ENCODE peak calls at places on chromosomes 3 and 15, in six cellular contexts. One of them, this sample, is unnamed.

GRCh38 chr3:173410836-173411235 is 13.3 kb downstream of the NLGN1 start:
- DNase-seq in lung: no peak
- DNase-seq in AG04450: no peak
- DNase-seq in pancreas: no peak
- DNase-seq in PC-3: no peak
- DNase-seq in cardiac muscle cell: no peak
- DNase-seq in this sample: no peak

GRCh38 chr3:21734746-21735145 is 16.3 kb downstream of the ZNF385D start:
- DNase-seq in PC-3: no peak
- DNase-seq in lung: no peak
- DNase-seq in pancreas: no peak
- DNase-seq in AG04450: no peak
- DNase-seq in cardiac muscle cell: no peak
- DNase-seq in this sample: no peak

GRCh38 chr3:54831091-54831490 is 96.8 kb downstream of the LRTM1 start:
- DNase-seq in cardiac muscle cell: no peak
- DNase-seq in pancreas: no peak
- DNase-seq in AG04450: no peak
- DNase-seq in lung: no peak
- DNase-seq in PC-3: no peak
- DNase-seq in this sample: no peak

GRCh38 chr3:61719278-61719977 is 158.1 kb downstream of the PTPRG start:
- DNase-seq in lung: no peak
- DNase-seq in AG04450: no peak
- DNase-seq in cardiac muscle cell: no peak
- DNase-seq in PC-3: no peak
- DNase-seq in pancreas: no peak
- DNase-seq in this sample: no peak

GRCh38 chr3:138854940-138855339 is 20.2 kb upstream of the PIK3CB start:
- DNase-seq in PC-3: no peak
- DNase-seq in pancreas: no peak
- DNase-seq in cardiac muscle cell: no peak
- DNase-seq in lung: no peak
- DNase-seq in AG04450: no peak
- DNase-seq in this sample: no peak

GRCh38 chr3:108092556-108092955 is 1.7 kb upstream of the CD47 start:
- DNase-seq in AG04450: no peak
- DNase-seq in PC-3: no peak
- DNase-seq in lung: no peak
- DNase-seq in cardiac muscle cell: no peak
- DNase-seq in pancreas: no peak
- DNase-seq in this sample: no peak

GRCh38 chr15:40409366-40409765 is 3.8 kb downstream of the IVD start:
- DNase-seq in PC-3: peak
- DNase-seq in cardiac muscle cell: no peak
- DNase-seq in AG04450: no peak
- DNase-seq in lung: no peak
- DNase-seq in pancreas: no peak
- DNase-seq in this sample: no peak

GRCh38 chr3:150609988-150610387 is 6.9 kb downstream of the SELENOT start:
- DNase-seq in lung: no peak
- DNase-seq in AG04450: no peak
- DNase-seq in PC-3: no peak
- DNase-seq in pancreas: no peak
- DNase-seq in cardiac muscle cell: no peak
- DNase-seq in this sample: no peak

GRCh38 chr3:59653405-59654119 is 603.7 kb upstream of the CFAP20DC start:
- DNase-seq in PC-3: no peak
- DNase-seq in cardiac muscle cell: no peak
- DNase-seq in pancreas: no peak
- DNase-seq in AG04450: no peak
- DNase-seq in lung: no peak
- DNase-seq in this sample: no peak

GRCh38 chr3:54746722-54747121 is 181.1 kb downstream of the LRTM1 start:
- DNase-seq in cardiac muscle cell: no peak
- DNase-seq in lung: no peak
- DNase-seq in AG04450: no peak
- DNase-seq in PC-3: no peak
- DNase-seq in pancreas: no peak
- DNase-seq in this sample: no peak

GRCh38 chr3:21894459-21895083 is 143.6 kb upstream of the ZNF385D start:
- DNase-seq in pancreas: no peak
- DNase-seq in lung: no peak
- DNase-seq in AG04450: no peak
- DNase-seq in PC-3: peak
- DNase-seq in cardiac muscle cell: peak
- DNase-seq in this sample: no peak

DNA sequence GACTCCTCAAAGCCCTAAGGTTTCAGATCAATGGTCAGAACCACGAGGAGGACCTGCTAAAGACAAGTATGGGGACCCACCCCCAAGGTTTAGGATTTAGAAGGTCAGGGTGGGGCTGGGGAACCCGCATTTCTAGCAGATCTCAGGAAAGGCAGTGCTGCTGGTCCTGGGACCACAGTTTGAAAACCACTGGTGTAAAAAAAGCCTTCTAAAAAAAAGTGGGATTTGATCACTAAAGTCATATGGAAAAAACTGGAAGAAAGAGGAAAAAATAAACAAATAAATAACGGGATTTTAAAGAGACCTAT is 832 bp downstream of the SLC41A3 start:
- DNase-seq in AG04450: no peak
- DNase-seq in pancreas: no peak
- DNase-seq in PC-3: no peak
- DNase-seq in lung: no peak
- DNase-seq in cardiac muscle cell: no peak
- DNase-seq in this sample: no peak
- H3K27ac ChIP-seq in AG04450: no peak
- H3K27ac ChIP-seq in pancreas: no peak
- H3K27ac ChIP-seq in PC-3: no peak
- H3K27ac ChIP-seq in lung: peak
- H3K27ac ChIP-seq in cardiac muscle cell: peak
- H3K27ac ChIP-seq in this sample: peak

DNA sequence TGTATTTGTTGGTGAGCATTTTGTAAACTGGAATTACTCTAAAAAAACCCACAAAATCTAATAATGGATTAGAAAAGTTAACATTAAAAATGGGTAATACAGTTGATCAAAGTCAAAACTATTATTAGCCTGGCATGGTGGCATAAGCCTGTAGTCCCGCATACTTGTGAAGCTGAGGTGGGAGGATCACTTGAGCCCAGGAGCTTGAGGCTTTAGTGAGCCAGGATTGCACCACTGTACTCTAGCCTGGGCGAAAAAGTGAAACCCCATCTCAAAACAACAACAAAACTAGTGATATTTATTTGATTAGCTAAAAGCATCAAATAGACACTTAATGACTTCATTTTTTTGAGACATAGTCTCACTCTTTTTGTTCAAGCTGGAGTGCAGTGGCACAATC is 3.6 kb downstream of the SNX1 start:
- DNase-seq in lung: no peak
- DNase-seq in PC-3: no peak
- DNase-seq in cardiac muscle cell: no peak
- DNase-seq in AG04450: no peak
- DNase-seq in pancreas: no peak
- DNase-seq in this sample: no peak
- H3K27ac ChIP-seq in lung: no peak
- H3K27ac ChIP-seq in PC-3: no peak
- H3K27ac ChIP-seq in cardiac muscle cell: no peak
- H3K27ac ChIP-seq in AG04450: no peak
- H3K27ac ChIP-seq in pancreas: no peak
- H3K27ac ChIP-seq in this sample: no peak

GRCh38 chr3:71495708-71496472 is 87.6 kb downstream of the FOXP1 start:
- DNase-seq in lung: no peak
- DNase-seq in PC-3: peak
- DNase-seq in AG04450: no peak
- DNase-seq in pancreas: no peak
- DNase-seq in cardiac muscle cell: no peak
- DNase-seq in this sample: no peak
- H3K27ac ChIP-seq in lung: peak
- H3K27ac ChIP-seq in PC-3: peak
- H3K27ac ChIP-seq in AG04450: peak
- H3K27ac ChIP-seq in pancreas: no peak
- H3K27ac ChIP-seq in cardiac muscle cell: no peak
- H3K27ac ChIP-seq in this sample: peak

GRCh38 chr3:99955773-99956562 is 138.3 kb downstream of the CMSS1 start:
- DNase-seq in pancreas: no peak
- DNase-seq in lung: no peak
- DNase-seq in PC-3: no peak
- DNase-seq in cardiac muscle cell: no peak
- DNase-seq in AG04450: no peak
- DNase-seq in this sample: no peak

GRCh38 chr3:99952306-99952705 is 134.6 kb downstream of the CMSS1 start:
- DNase-seq in AG04450: peak
- DNase-seq in cardiac muscle cell: no peak
- DNase-seq in pancreas: no peak
- DNase-seq in lung: no peak
- DNase-seq in PC-3: peak
- DNase-seq in this sample: no peak

GRCh38 chr3:99954914-99955644 is 137.4 kb downstream of the CMSS1 start:
- DNase-seq in PC-3: no peak
- DNase-seq in pancreas: no peak
- DNase-seq in AG04450: no peak
- DNase-seq in lung: no peak
- DNase-seq in cardiac muscle cell: peak
- DNase-seq in this sample: no peak

GRCh38 chr3:99951701-99952100 is 134.0 kb downstream of the CMSS1 start:
- DNase-seq in AG04450: no peak
- DNase-seq in PC-3: no peak
- DNase-seq in cardiac muscle cell: no peak
- DNase-seq in pancreas: no peak
- DNase-seq in lung: no peak
- DNase-seq in this sample: no peak

DNA sequence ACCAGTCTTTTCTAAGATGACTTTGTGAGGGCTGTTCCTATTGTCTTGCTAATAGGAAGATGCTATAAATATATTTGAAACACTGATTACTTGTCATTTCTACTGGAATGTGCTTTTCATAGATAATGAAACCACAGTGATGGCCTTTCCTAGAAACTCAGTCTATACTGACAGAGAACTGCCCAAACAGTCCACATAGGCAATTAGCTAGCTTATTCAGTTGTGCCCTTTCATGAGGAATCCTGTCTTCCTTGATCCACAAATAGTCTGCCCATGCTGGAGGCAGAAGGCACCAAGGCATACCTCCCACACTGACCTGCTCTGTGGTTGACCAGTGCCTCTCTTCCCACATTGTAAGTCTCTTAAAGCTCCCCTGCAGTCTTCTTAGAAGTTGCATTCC is 135.9 kb downstream of the CMSS1 start:
- DNase-seq in lung: no peak
- DNase-seq in cardiac muscle cell: no peak
- DNase-seq in pancreas: no peak
- DNase-seq in PC-3: no peak
- DNase-seq in AG04450: no peak
- DNase-seq in this sample: no peak
- H3K27ac ChIP-seq in lung: no peak
- H3K27ac ChIP-seq in cardiac muscle cell: no peak
- H3K27ac ChIP-seq in pancreas: no peak
- H3K27ac ChIP-seq in PC-3: no peak
- H3K27ac ChIP-seq in AG04450: no peak
- H3K27ac ChIP-seq in this sample: no peak

GRCh38 chr3:14907043-14907966 is 40.1 kb upstream of the NR2C2 start:
- DNase-seq in cardiac muscle cell: no peak
- DNase-seq in pancreas: no peak
- DNase-seq in AG04450: no peak
- DNase-seq in lung: no peak
- DNase-seq in PC-3: no peak
- DNase-seq in this sample: no peak
- H3K27ac ChIP-seq in cardiac muscle cell: no peak
- H3K27ac ChIP-seq in pancreas: no peak
- H3K27ac ChIP-seq in AG04450: no peak
- H3K27ac ChIP-seq in lung: no peak
- H3K27ac ChIP-seq in PC-3: no peak
- H3K27ac ChIP-seq in this sample: no peak

GRCh38 chr3:36648241-36649034 is 115.9 kb downstream of the DCLK3 start:
- DNase-seq in AG04450: peak
- DNase-seq in pancreas: no peak
- DNase-seq in PC-3: peak
- DNase-seq in lung: no peak
- DNase-seq in cardiac muscle cell: no peak
- DNase-seq in this sample: no peak

GRCh38 chr3:36647423-36647853 is 116.9 kb downstream of the DCLK3 start:
- DNase-seq in PC-3: no peak
- DNase-seq in pancreas: no peak
- DNase-seq in AG04450: no peak
- DNase-seq in lung: no peak
- DNase-seq in cardiac muscle cell: no peak
- DNase-seq in this sample: no peak

GRCh38 chr3:36653095-36653494 is 111.3 kb downstream of the DCLK3 start:
- DNase-seq in AG04450: no peak
- DNase-seq in lung: no peak
- DNase-seq in pancreas: no peak
- DNase-seq in cardiac muscle cell: no peak
- DNase-seq in PC-3: peak
- DNase-seq in this sample: no peak

GRCh38 chr3:36649078-36649477 is 115.3 kb downstream of the DCLK3 start:
- DNase-seq in lung: no peak
- DNase-seq in pancreas: no peak
- DNase-seq in cardiac muscle cell: no peak
- DNase-seq in PC-3: no peak
- DNase-seq in AG04450: no peak
- DNase-seq in this sample: no peak

DNA sequence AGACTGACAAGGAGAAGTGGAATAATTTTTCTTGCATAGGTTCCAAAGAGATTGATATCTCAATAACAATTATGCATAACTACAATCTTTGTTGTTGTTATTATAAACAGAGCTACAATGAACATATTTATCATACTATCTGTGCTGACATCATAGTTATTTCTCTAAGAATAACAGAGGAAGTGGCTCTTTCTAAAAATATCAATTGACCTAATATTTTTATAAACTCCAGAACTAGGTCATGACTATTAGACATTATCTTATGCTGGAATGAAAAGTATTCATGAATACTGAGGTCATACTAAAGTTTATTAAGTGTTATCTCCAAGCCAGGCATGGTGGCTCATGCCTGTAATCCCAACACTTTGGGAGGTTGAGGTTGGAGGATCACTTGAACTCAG is 114.1 kb downstream of the DCLK3 start:
- DNase-seq in pancreas: no peak
- DNase-seq in lung: no peak
- DNase-seq in cardiac muscle cell: no peak
- DNase-seq in PC-3: no peak
- DNase-seq in AG04450: no peak
- DNase-seq in this sample: no peak
- H3K27ac ChIP-seq in pancreas: no peak
- H3K27ac ChIP-seq in lung: no peak
- H3K27ac ChIP-seq in cardiac muscle cell: no peak
- H3K27ac ChIP-seq in PC-3: no peak
- H3K27ac ChIP-seq in AG04450: no peak
- H3K27ac ChIP-seq in this sample: no peak

This sample was measured in caudate nucleus.